ENCODE peak calls at places on chromosomes 3 and 15, in eight cellular contexts. Y, B, K, N, O, M, Q and R are unnamed samples.

GRCh38 chr3:157290761-157291160 is 130.8 kb upstream of the CCNL1 start:
- DNase-seq in N (peak; percentile 76), M (no peak), Q (no peak), B (no peak), Y (peak; percentile 53), O (peak; percentile 21), K (no peak), R (no peak)

GRCh38 chr3:105513042-105513441 is 146.3 kb downstream of the ALCAM start:
- DNase-seq in M (no peak), N (peak; percentile 67), Y (peak; percentile 76), K (no peak), Q (no peak), B (no peak), O (peak; percentile 32), R (no peak)

GRCh38 chr15:68333775-68334470 is 56.4 kb downstream of the FEM1B start:
- DNase-seq in M (peak; percentile 66), B (peak; percentile 78), N (no peak), O (no peak), Y (no peak), Q (peak; percentile 23), K (peak; percentile 90), R (peak; percentile 47)

GRCh38 chr15:77282333-77282732 is 137.6 kb downstream of the PEAK1 start:
- DNase-seq in M (no peak), B (peak; percentile 46), Y (peak; percentile 63), K (peak; percentile 57), O (peak; percentile 41), N (peak; percentile 71), Q (no peak), R (no peak)

GRCh38 chr15:27865323-27865922 is 233.7 kb downstream of the OCA2 start:
- DNase-seq in Y (no peak), K (no peak), Q (no peak), M (no peak), N (no peak), B (no peak), O (no peak), R (no peak)

GRCh38 chr3:142853270-142854163 is 35.4 kb downstream of the PCOLCE2 start:
- DNase-seq in M (no peak), K (peak; percentile 57), O (no peak), N (peak; percentile 13), Y (no peak), Q (no peak), B (peak; percentile 29), R (peak; percentile 11)

GRCh38 chr3:105067361-105067760 is 299.3 kb upstream of the ALCAM start:
- DNase-seq in B (no peak), K (no peak), N (no peak), Y (no peak), Q (no peak), O (no peak), M (no peak), R (no peak)

GRCh38 chr3:41239587-41239986 is 40.3 kb downstream of the CTNNB1 start:
- DNase-seq in M (no peak), Q (no peak), K (no peak), B (no peak), O (no peak), N (no peak), Y (no peak), R (no peak)

GRCh38 chr15:66388576-66388975 is 1.9 kb downstream of the MAP2K1 start:
- DNase-seq in M (no peak), Q (no peak), K (no peak), O (no peak), Y (no peak), N (no peak), B (no peak), R (no peak)

GRCh38 chr15:66388057-66388363 is 1.3 kb downstream of the MAP2K1 start:
- DNase-seq in Q (no peak), K (no peak), N (no peak), B (no peak), O (no peak), M (no peak), Y (no peak), R (no peak)

GRCh38 chr15:66386204-66387123 is at the start of gene MAP2K1:
- DNase-seq in N (peak; percentile 97), O (peak; percentile 89), M (peak; percentile 97), Q (peak; percentile 99), B (peak; percentile 98), Y (peak; percentile 93), K (peak; percentile 99), R (peak; percentile 99)

GRCh38 chr15:66389098-66389858 is 2.6 kb downstream of the MAP2K1 start:
- DNase-seq in Y (no peak), Q (no peak), N (no peak), O (no peak), K (no peak), M (no peak), B (no peak), R (no peak)

GRCh38 chr15:66387176-66388056 is 704 bp downstream of the MAP2K1 start:
- DNase-seq in O (no peak), M (peak; percentile 74), Y (no peak), N (peak; percentile 82), Q (peak; percentile 66), B (peak; percentile 72), K (peak; percentile 81), R (peak; percentile 75)
- H3K4me3 ChIP-seq in O (peak overlapping the region; percentile 77), M (peak overlapping the region; percentile 87), Y (peak overlapping the region; percentile 85), N (peak overlapping the region; percentile 93), Q (peak overlapping the region; percentile 89), B (peak overlapping the region; percentile 68), K (peak overlapping the region; percentile 87), R (peak overlapping the region; percentile 80)

GRCh38 chr3:29635888-29636287 is 355.0 kb downstream of the RBMS3 start:
- DNase-seq in N (no peak), Y (no peak), B (no peak), Q (no peak), O (no peak), K (no peak), M (no peak), R (no peak)
- H3K4me3 ChIP-seq in N (no peak overlapping the region), Y (no peak overlapping the region), B (no peak overlapping the region), Q (no peak overlapping the region), O (no peak overlapping the region), K (no peak overlapping the region), M (no peak overlapping the region), R (no peak overlapping the region)

GRCh38 chr15:82679626-82680199 is 30.0 kb downstream of the AP3B2 start:
- DNase-seq in Q (no peak), K (no peak), B (no peak), O (no peak), M (no peak), Y (no peak), N (no peak), R (no peak)

GRCh38 chr15:82680200-82681102 is 29.2 kb downstream of the AP3B2 start:
- DNase-seq in N (no peak), K (no peak), Y (no peak), O (no peak), B (peak; percentile 20), Q (peak; percentile 72), M (no peak), R (peak; percentile 92)

GRCh38 chr15:82677720-82678323 is 30.7 kb upstream of the CPEB1 start:
- DNase-seq in O (no peak), K (no peak), Y (no peak), N (no peak), B (no peak), Q (no peak), M (no peak), R (no peak)

GRCh38 chr15:82681371-82681770 is 28.3 kb downstream of the AP3B2 start:
- DNase-seq in Q (no peak), O (no peak), B (no peak), Y (no peak), K (no peak), N (no peak), M (no peak), R (no peak)
- H3K4me3 ChIP-seq in Q (no peak overlapping the region), O (no peak overlapping the region), B (no peak overlapping the region), Y (no peak overlapping the region), K (no peak overlapping the region), N (no peak overlapping the region), M (no peak overlapping the region), R (no peak overlapping the region)

GRCh38 chr3:138220242-138220641 is 33.1 kb downstream of the ARMC8 start:
- DNase-seq in M (no peak), B (no peak), Q (no peak), O (no peak), K (no peak), N (no peak), Y (no peak), R (no peak)
- H3K4me3 ChIP-seq in M (no peak overlapping the region), B (no peak overlapping the region), Q (no peak overlapping the region), O (no peak overlapping the region), K (no peak overlapping the region), N (no peak overlapping the region), Y (no peak overlapping the region), R (no peak overlapping the region)